ENCODE peak calls at places on chromosomes 12 and 14, in six cellular contexts. Q is lower leg skin; T is Jurkat, Clone E6-1; Y is body of pancreas; R is tibial artery; M is cardiac fibroblast. O is an unnamed sample.

GRCh38 chr12:3263939-3264699 is 186.9 kb downstream of the TSPAN9 start:
- DNase-seq in R (no peak), Y (no peak), T (no peak), M (no peak), Q (no peak), O (no peak)

GRCh38 chr12:9049520-9050133 is 60.3 kb downstream of the KLRG1 start:
- DNase-seq in T (peak; percentile 42), M (peak; percentile 71), Y (no peak), Q (no peak), R (no peak), O (no peak)

GRCh38 chr12:98744692-98745091 is 99.6 kb downstream of the APAF1 start:
- DNase-seq in Y (no peak), Q (no peak), T (no peak), R (no peak), M (peak; percentile 34), O (no peak)

GRCh38 chr12:43151406-43152080 is 400.5 kb downstream of the ADAMTS20 start:
- DNase-seq in T (no peak), R (no peak), Y (no peak), Q (no peak), M (no peak), O (no peak)

GRCh38 chr14:50083467-50084337 is 32.7 kb downstream of the VCPKMT start:
- DNase-seq in Y (no peak), M (no peak), R (no peak), Q (no peak), T (no peak), O (no peak)

GRCh38 chr12:120365675-120366340 is 3.2 kb downstream of the MSI1 start:
- DNase-seq in R (no peak), Y (peak; percentile 83), M (no peak), Q (no peak), T (peak; percentile 10), O (no peak)

GRCh38 chr12:58640314-58640713 is 280.0 kb downstream of the LRIG3 start:
- DNase-seq in R (no peak), Q (no peak), M (no peak), T (no peak), Y (no peak), O (no peak)

GRCh38 chr12:117165342-117165741 is 24.9 kb downstream of the FBXO21 start:
- DNase-seq in Q (no peak), T (no peak), Y (peak; percentile 70), M (no peak), R (no peak), O (no peak)

GRCh38 chr14:64704145-64704742 is at the start of gene PLEKHG3:
- DNase-seq in T (no peak), R (peak; percentile 60), M (peak; percentile 83), Q (peak; percentile 94), Y (peak; percentile 88), O (peak; percentile 90)

GRCh38 chr12:119204716-119205285 is 26.1 kb downstream of the HSPB8 start:
- DNase-seq in M (no peak), Y (no peak), R (no peak), Q (no peak), T (no peak), O (no peak)

GRCh38 chr12:132710062-132710421 is 600 bp upstream of the PGAM5 start:
- DNase-seq in M (no peak), Y (peak; percentile 29), R (no peak), Q (peak; percentile 86), T (no peak), O (no peak)

GRCh38 chr12:459430-460258 is at the start of gene B4GALNT3:
- DNase-seq in Q (no peak), Y (peak; percentile 67), T (no peak), R (peak; percentile 57), M (peak; percentile 14), O (peak; percentile 66)

GRCh38 chr14:54370323-54371125 is 26.3 kb upstream of the CDKN3 start:
- DNase-seq in M (no peak), R (no peak), Y (no peak), Q (no peak), T (no peak), O (no peak)

GRCh38 chr14:75822522-75823288 is 159.1 kb downstream of the TGFB3 start:
- DNase-seq in Y (no peak), R (no peak), Q (no peak), M (peak; percentile 71), T (no peak), O (no peak)

GRCh38 chr14:23071244-23071974 is 14.1 kb upstream of the CDH24 start:
- DNase-seq in R (peak; percentile 89), Y (peak; percentile 87), Q (peak; percentile 95), M (peak; percentile 97), T (peak; percentile 91), O (peak; percentile 84)

GRCh38 chr12:3533703-3534386 is 42.8 kb downstream of the PRMT8 start:
- DNase-seq in M (peak; percentile 8), R (no peak), T (no peak), Y (peak; percentile 19), Q (peak; percentile 60), O (no peak)

GRCh38 chr14:100467939-100468338 is 119.3 kb downstream of the BEGAIN start:
- DNase-seq in Y (no peak), Q (peak; percentile 66), R (no peak), T (no peak), M (no peak), O (no peak)

GRCh38 chr12:67268896-67269631 is at the start of gene CAND1:
- DNase-seq in Q (peak; percentile 99), R (peak; percentile 96), T (peak; percentile 99), Y (peak; percentile 97), M (peak; percentile 99), O (peak; percentile 99)

GRCh38 chr12:123882306-123882705 is 90.3 kb downstream of the CCDC92 start:
- DNase-seq in Q (no peak), T (no peak), Y (no peak), M (no peak), R (no peak), O (no peak)

GRCh38 chr12:93908846-93909592 is 231.8 kb downstream of the CRADD start:
- DNase-seq in Y (no peak), T (no peak), R (peak; percentile 45), Q (no peak), M (peak; percentile 78), O (no peak)

GRCh38 chr12:68772714-68773113 is 26.7 kb downstream of the SLC35E3 start:
- DNase-seq in Y (no peak), T (no peak), R (no peak), Q (no peak), M (no peak), O (no peak)

GRCh38 chr12:131076277-131076676 is 122.6 kb downstream of the ADGRD1 start:
- DNase-seq in T (no peak), M (no peak), Y (no peak), Q (peak; percentile 52), R (peak; percentile 17), O (no peak)

GRCh38 chr14:102819176-102819628 is 42.0 kb downstream of the TRAF3 start:
- DNase-seq in M (no peak), Y (peak; percentile 20), R (no peak), Q (peak; percentile 68), T (no peak), O (no peak)

GRCh38 chr14:63436286-63437098 is 106.7 kb downstream of the PPP2R5E start:
- DNase-seq in T (no peak), Y (no peak), R (no peak), Q (no peak), M (no peak), O (no peak)

GRCh38 chr12:123899368-123899767 is 73.3 kb downstream of the CCDC92 start:
- DNase-seq in R (no peak), T (no peak), M (no peak), Q (no peak), Y (no peak), O (no peak)

GRCh38 chr14:64741200-64741599 is 37.0 kb downstream of the PLEKHG3 start:
- DNase-seq in M (no peak), T (no peak), Q (no peak), Y (no peak), R (no peak), O (no peak)

GRCh38 chr14:37195327-37195726 is 2.4 kb upstream of the MIPOL1 start:
- DNase-seq in M (no peak), Y (no peak), T (no peak), Q (no peak), R (no peak), O (no peak)

GRCh38 chr12:113467514-113468364 is 3.9 kb downstream of the LHX5 start:
- DNase-seq in Y (no peak), M (no peak), R (no peak), T (no peak), Q (peak; percentile 81), O (no peak)

GRCh38 chr14:105058521-105059034 is 6.7 kb downstream of the GPR132 start:
- DNase-seq in Y (no peak), T (no peak), Q (no peak), R (no peak), M (no peak), O (no peak)

GRCh38 chr14:32259368-32260013 is 56.4 kb upstream of the RNU6-8 start:
- DNase-seq in M (peak; percentile 22), R (no peak), Y (no peak), T (peak; percentile 84), Q (no peak), O (no peak)

O was measured in sciatic nerve.